ENCODE peak calls at places on chromosome 2, in ten cellular contexts. N, Q, U, Z, Y, A, V, T, D and M are unnamed samples. For H3K4me1, the result is how much of the 10 kb centered on the place peaks cover.

GRCh38 chr2:143716527-143716926 is 587.3 kb downstream of the ARHGAP15 start:
- DNase-seq in N (no peak), Q (no peak), U (peak), Z (no peak), Y (no peak), A (no peak), V (no peak), T (no peak), D (no peak), M (no peak)

GRCh38 chr2:217103752-217104540 is 244.1 kb upstream of the TNP1 start:
- DNase-seq in N (peak), Q (peak), U (peak), Z (no peak), Y (no peak), A (no peak), V (no peak), T (no peak), D (no peak), M (no peak)

GRCh38 chr2:192151848-192152247 is 42.9 kb downstream of the TMEFF2 start:
- DNase-seq in N (no peak), Q (peak), U (peak), Z (no peak), Y (no peak), A (no peak), V (no peak), T (no peak), D (no peak), M (no peak)

GRCh38 chr2:136917281-136917680 is 151.9 kb downstream of the THSD7B start:
- DNase-seq in N (no peak), Q (no peak), U (no peak), Z (no peak), Y (peak), A (no peak), V (no peak), T (no peak), D (no peak), M (no peak)

GRCh38 chr2:109102588-109103233 is 26.3 kb upstream of the SH3RF3 start:
- DNase-seq in N (no peak), Q (no peak), U (no peak), Z (no peak), Y (peak), A (no peak), V (no peak), T (no peak), D (no peak), M (no peak)

GRCh38 chr2:160293401-160293911 is 93.4 kb upstream of the ITGB6 start:
- DNase-seq in N (peak), Q (peak), U (peak), Z (no peak), Y (no peak), A (no peak), V (no peak), T (no peak), D (peak), M (no peak)

GRCh38 chr2:42918671-42919335 is 126.4 kb upstream of the HAAO start:
- DNase-seq in N (no peak), Q (no peak), U (no peak), Z (no peak), Y (no peak), A (no peak), V (no peak), T (no peak), D (no peak), M (no peak)

GRCh38 chr2:68832161-68832869 is 38.9 kb downstream of the BMP10 start:
- DNase-seq in N (peak), Q (peak), U (peak), Z (peak), Y (no peak), A (peak), V (no peak), T (peak), D (peak), M (peak)

GRCh38 chr2:239824051-239824694 is 201.0 kb downstream of the NDUFA10 start:
- DNase-seq in N (peak), Q (no peak), U (peak), Z (no peak), Y (peak), A (no peak), V (peak), T (no peak), D (no peak), M (peak)

GRCh38 chr2:218805627-218806026 is 23.7 kb downstream of the CYP27A1 start:
- DNase-seq in N (no peak), Q (peak), U (peak), Z (no peak), Y (no peak), A (no peak), V (no peak), T (no peak), D (no peak), M (no peak)

GRCh38 chr2:230905448-230906430 is 19.3 kb downstream of the GPR55 start:
- DNase-seq in N (no peak), Q (no peak), U (no peak), Z (no peak), Y (no peak), A (no peak), V (peak), T (no peak), D (no peak), M (peak)

GRCh38 chr2:237514474-237515130 is 27.6 kb downstream of the MLPH start:
- DNase-seq in N (no peak), Q (no peak), U (no peak), Z (no peak), Y (no peak), A (peak), V (no peak), T (no peak), D (no peak), M (no peak)
- H3K27ac ChIP-seq in N (peak), Q (no peak), U (peak), Z (no peak), Y (no peak), A (peak), V (no peak), T (peak), D (no peak), M (no peak)

GRCh38 chr2:134281815-134282419 is 28.0 kb downstream of the MGAT5 start:
- DNase-seq in N (no peak), Q (no peak), U (no peak), Z (no peak), Y (no peak), A (no peak), V (no peak), T (no peak), D (no peak), M (no peak)
- H3K4me1 ChIP-seq in N (under half), Q (under half), U (under half), Z (under half), Y (under half), A (half or more), V (under half), T (half or more), D (under half), M (under half)

GRCh38 chr2:96556441-96557330 is 20.1 kb downstream of the ARID5A start:
- DNase-seq in N (peak), Q (peak), U (peak), Z (peak), Y (no peak), A (no peak), V (peak), T (no peak), D (no peak), M (peak)
- H3K27ac ChIP-seq in N (peak), Q (no peak), U (no peak), Z (no peak), Y (no peak), A (no peak), V (peak), T (no peak), D (no peak), M (no peak)

DNA sequence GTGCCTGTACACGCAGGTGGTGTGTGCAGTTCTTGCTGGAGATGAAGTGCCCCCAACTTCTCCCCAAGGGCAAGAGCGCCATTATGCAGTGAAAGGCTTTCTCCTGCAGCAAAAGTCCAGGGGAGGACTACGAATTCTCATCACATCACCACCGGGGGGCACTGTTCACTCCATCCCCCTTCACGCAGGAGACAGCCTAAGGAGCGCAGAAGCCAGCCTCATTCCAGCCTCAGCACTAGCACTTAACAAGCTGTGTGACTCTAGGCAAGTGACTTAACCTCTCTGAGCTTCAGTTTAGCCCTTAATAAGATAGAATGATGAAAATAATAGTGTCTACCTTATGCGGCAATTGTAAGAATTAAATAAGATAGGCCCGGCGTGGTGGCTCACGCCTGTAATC is 32.3 kb downstream of the DNMT3A start:
- DNase-seq in N (peak), Q (peak), U (peak), Z (peak), Y (peak), A (peak), V (peak), T (no peak), D (no peak), M (peak)
- H3K4me1 ChIP-seq in N (under half), Q (under half), U (under half), Z (under half), Y (under half), A (half or more), V (under half), T (half or more), D (under half), M (under half)